ENCODE peak calls at places on chromosomes 7 and 10, in nine cellular contexts. Z, G, W, C, F, L, S, K and D are unnamed samples.

GRCh38 chr7:41612386-41612785 is 90.5 kb downstream of the INHBA start:
- DNase-seq in Z (no peak), G (no peak), W (no peak), C (no peak), F (no peak), L (no peak), S (no peak), K (no peak), D (no peak)

GRCh38 chr10:112517381-112517976 is 70.5 kb downstream of the VTI1A start:
- DNase-seq in Z (no peak), G (no peak), W (no peak), C (no peak), F (no peak), L (peak; percentile 62), S (no peak), K (no peak), D (no peak)

GRCh38 chr10:31143331-31143935 is 111.8 kb upstream of the ZNF438 start:
- DNase-seq in Z (no peak), G (no peak), W (no peak), C (no peak), F (no peak), L (no peak), S (no peak), K (no peak), D (no peak)

GRCh38 chr7:65983965-65984654 is 2.1 kb upstream of the GUSB start:
- DNase-seq in Z (no peak), G (no peak), W (no peak), C (no peak), F (no peak), L (peak; percentile 47), S (no peak), K (no peak), D (no peak)

GRCh38 chr7:33044986-33045385 is 17.6 kb downstream of the NT5C3A start:
- DNase-seq in Z (no peak), G (no peak), W (no peak), C (no peak), F (no peak), L (no peak), S (no peak), K (peak; percentile 38), D (no peak)

GRCh38 chr10:93837783-93838677 is 55.7 kb upstream of the SLC35G1 start:
- DNase-seq in Z (no peak), G (no peak), W (no peak), C (no peak), F (no peak), L (no peak), S (no peak), K (no peak), D (no peak)

GRCh38 chr10:111475720-111476119 is 398.9 kb downstream of the ADRA2A start:
- DNase-seq in Z (no peak), G (no peak), W (no peak), C (no peak), F (no peak), L (no peak), S (no peak), K (peak; percentile 88), D (no peak)

GRCh38 chr10:12929381-12929780 is 72.1 kb downstream of the CCDC3 start:
- DNase-seq in Z (no peak), G (no peak), W (no peak), C (no peak), F (no peak), L (no peak), S (no peak), K (no peak), D (no peak)

GRCh38 chr10:59234814-59235429 is 58.5 kb downstream of the PHYHIPL start:
- DNase-seq in Z (no peak), G (peak; percentile 46), W (no peak), C (no peak), F (no peak), L (peak; percentile 78), S (peak; percentile 58), K (peak; percentile 72), D (no peak)

GRCh38 chr10:16742165-16742960 is 74.9 kb downstream of the RSU1 start:
- DNase-seq in Z (no peak), G (no peak), W (no peak), C (no peak), F (no peak), L (no peak), S (no peak), K (no peak), D (no peak)

GRCh38 chr10:132588301-132589013 is 50.9 kb downstream of the INPP5A start:
- DNase-seq in Z (no peak), G (no peak), W (peak; percentile 76), C (no peak), F (no peak), L (no peak), S (no peak), K (peak; percentile 16), D (no peak)

GRCh38 chr7:113606325-113606724 is 312.5 kb downstream of the PPP1R3A start:
- DNase-seq in Z (no peak), G (no peak), W (no peak), C (no peak), F (no peak), L (no peak), S (no peak), K (no peak), D (no peak)

GRCh38 chr7:6532516-6532915 is 18.7 kb downstream of the GRID2IP start:
- DNase-seq in Z (no peak), G (peak; percentile 49), W (no peak), C (no peak), F (no peak), L (no peak), S (no peak), K (no peak), D (no peak)

GRCh38 chr10:31749981-31750850 is 178.4 kb downstream of the ARHGAP12 start:
- DNase-seq in Z (peak; percentile 75), G (no peak), W (no peak), C (no peak), F (peak; percentile 72), L (no peak), S (no peak), K (peak; percentile 61), D (no peak)

GRCh38 chr10:131926743-131927595 is 26.2 kb downstream of the PPP2R2D start:
- DNase-seq in Z (no peak), G (peak; percentile 53), W (no peak), C (no peak), F (no peak), L (no peak), S (no peak), K (no peak), D (no peak)

GRCh38 chr10:11397980-11398580 is 213.4 kb downstream of the USP6NL start:
- DNase-seq in Z (no peak), G (peak; percentile 29), W (no peak), C (no peak), F (peak; percentile 81), L (no peak), S (peak; percentile 5), K (peak; percentile 48), D (no peak)

GRCh38 chr10:21572578-21572977 is 38.5 kb downstream of the MLLT10 start:
- DNase-seq in Z (peak; percentile 58), G (no peak), W (no peak), C (no peak), F (peak; percentile 66), L (no peak), S (peak; percentile 72), K (peak; percentile 57), D (no peak)

GRCh38 chr7:122869260-122869659 is 17.0 kb downstream of the CADPS2 start:
- DNase-seq in Z (no peak), G (no peak), W (no peak), C (no peak), F (no peak), L (no peak), S (no peak), K (no peak), D (no peak)

GRCh38 chr10:71429304-71429703 is 32.6 kb downstream of the CDH23 start:
- DNase-seq in Z (no peak), G (peak; percentile 28), W (no peak), C (no peak), F (no peak), L (no peak), S (no peak), K (no peak), D (no peak)

GRCh38 chr10:76191371-76191770 is 759.9 kb downstream of the LRMDA start:
- DNase-seq in Z (no peak), G (no peak), W (no peak), C (no peak), F (no peak), L (no peak), S (no peak), K (no peak), D (no peak)

GRCh38 chr7:71733108-71733870 is 601.3 kb downstream of the GALNT17 start:
- DNase-seq in Z (peak; percentile 72), G (peak; percentile 98), W (peak; percentile 83), C (no peak), F (peak; percentile 85), L (peak; percentile 73), S (peak; percentile 22), K (peak; percentile 85), D (peak; percentile 87)

GRCh38 chr7:74400420-74401136 is 53.1 kb upstream of the GTF2IRD1 start:
- DNase-seq in Z (no peak), G (peak; percentile 53), W (no peak), C (no peak), F (no peak), L (no peak), S (no peak), K (no peak), D (no peak)

GRCh38 chr7:35035511-35035921 is 1.8 kb downstream of the DPY19L1 start:
- DNase-seq in Z (no peak), G (peak; percentile 76), W (no peak), C (peak; percentile 49), F (no peak), L (peak; percentile 60), S (peak; percentile 56), K (peak; percentile 52), D (no peak)
- H3K27ac ChIP-seq in Z (peak overlapping the region; percentile 93), G (no peak overlapping the region), W (peak overlapping the region; percentile 90), C (peak overlapping the region; percentile 79), F (no peak overlapping the region), L (peak overlapping the region; percentile 56), S (no peak overlapping the region), K (peak overlapping the region; percentile 52), D (no peak overlapping the region)

GRCh38 chr7:139655305-139655704 is 122.5 kb downstream of the HIPK2 start:
- DNase-seq in Z (no peak), G (no peak), W (no peak), C (no peak), F (no peak), L (no peak), S (no peak), K (no peak), D (no peak)
- H3K4me1 ChIP-seq in Z (no peaks in the 10 kb centered on the region), G (peaks cover 15% of the 10 kb centered on the region), W (peaks cover 47% of the 10 kb centered on the region), C (peaks cover 2% of the 10 kb centered on the region), F (peaks cover 47% of the 10 kb centered on the region), L (peaks cover 21% of the 10 kb centered on the region), S (peaks cover 24% of the 10 kb centered on the region), K (no peaks in the 10 kb centered on the region), D (peaks cover 2% of the 10 kb centered on the region)

GRCh38 chr7:16671811-16672210 is 25.8 kb downstream of the BZW2 start:
- DNase-seq in Z (no peak), G (no peak), W (no peak), C (no peak), F (no peak), L (no peak), S (no peak), K (no peak), D (no peak)
- H3K36me3 ChIP-seq in Z (no peaks in the 10 kb centered on the region), G (peaks cover 67% of the 10 kb centered on the region), W (peaks cover 16% of the 10 kb centered on the region), C (no peaks in the 10 kb centered on the region), F (peaks cover 7% of the 10 kb centered on the region), L (peaks cover 48% of the 10 kb centered on the region), S (peaks cover 6% of the 10 kb centered on the region), K (peaks cover 8% of the 10 kb centered on the region), D (no peaks in the 10 kb centered on the region)

DNA sequence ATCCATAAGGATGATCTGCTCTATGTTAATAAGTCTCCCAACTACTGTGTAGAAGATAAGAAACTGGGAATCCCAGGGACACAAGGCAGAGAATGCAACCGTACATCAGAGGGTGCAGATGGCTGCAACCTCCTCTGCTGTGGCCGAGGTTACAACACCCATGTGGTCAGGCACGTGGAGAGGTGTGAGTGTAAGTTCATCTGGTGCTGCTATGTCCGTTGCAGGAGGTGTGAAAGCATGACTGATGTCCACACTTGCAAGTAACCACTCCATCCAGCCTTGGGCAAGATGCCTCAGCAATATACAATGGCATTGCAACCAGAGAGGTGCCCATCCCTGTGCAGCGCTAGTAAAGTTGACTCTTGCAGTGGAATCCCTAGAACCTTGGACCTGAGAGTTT is 10.3 kb downstream of the WNT16 start:
- DNase-seq in Z (no peak), G (no peak), W (no peak), C (no peak), F (no peak), L (no peak), S (no peak), K (no peak), D (no peak)
- H3K27ac ChIP-seq in Z (no peak overlapping the region), G (no peak overlapping the region), W (no peak overlapping the region), C (no peak overlapping the region), F (no peak overlapping the region), L (no peak overlapping the region), S (no peak overlapping the region), K (no peak overlapping the region), D (no peak overlapping the region)